ENCODE peak calls at places on chromosomes 3 and 15, in five cellular contexts. Q, X, A, F and N are unnamed samples.

GRCh38 chr15:83200589-83200988 is 7.0 kb downstream of the HDGFL3 start:
- DNase-seq in Q (no peak), X (no peak), A (no peak), F (no peak), N (no peak)

GRCh38 chr15:52803543-52804306 is 13.6 kb upstream of the ONECUT1 start:
- DNase-seq in Q (no peak), X (no peak), A (no peak), F (no peak), N (peak; percentile 47)

GRCh38 chr15:96342611-96343528 is 12.4 kb downstream of the NR2F2 start:
- DNase-seq in Q (no peak), X (no peak), A (no peak), F (no peak), N (peak; percentile 44)

GRCh38 chr3:3237979-3238378 is 58.5 kb upstream of the CRBN start:
- DNase-seq in Q (no peak), X (no peak), A (no peak), F (no peak), N (no peak)

GRCh38 chr3:44554626-44555592 is at the start of gene ZKSCAN7:
- DNase-seq in Q (no peak), X (peak; percentile 23), A (peak; percentile 37), F (no peak), N (peak; percentile 88)

GRCh38 chr3:61591300-61591699 is 29.9 kb downstream of the PTPRG start:
- DNase-seq in Q (no peak), X (no peak), A (no peak), F (no peak), N (no peak)

GRCh38 chr3:129576514-129577345 is 29.7 kb downstream of the PLXND1 start:
- DNase-seq in Q (no peak), X (no peak), A (peak; percentile 33), F (peak; percentile 35), N (no peak)

GRCh38 chr3:67688231-67688630 is 33.8 kb upstream of the SUCLG2 start:
- DNase-seq in Q (no peak), X (no peak), A (no peak), F (no peak), N (no peak)

GRCh38 chr15:68646751-68647150 is 68.0 kb downstream of the CORO2B start:
- DNase-seq in Q (no peak), X (no peak), A (no peak), F (no peak), N (no peak)

GRCh38 chr3:30227571-30228301 is 378.7 kb upstream of the TGFBR2 start:
- DNase-seq in Q (no peak), X (no peak), A (peak; percentile 85), F (no peak), N (no peak)

GRCh38 chr3:170098753-170099152 is 61.0 kb downstream of the GPR160 start:
- DNase-seq in Q (no peak), X (no peak), A (no peak), F (no peak), N (no peak)

GRCh38 chr3:194730369-194730768 is 44.7 kb downstream of the FAM43A start:
- DNase-seq in Q (no peak), X (no peak), A (no peak), F (no peak), N (peak; percentile 34)

GRCh38 chr3:43340403-43340802 is 54.1 kb downstream of the SNRK start:
- DNase-seq in Q (no peak), X (no peak), A (no peak), F (no peak), N (no peak)

GRCh38 chr3:50126287-50127211 is 28.6 kb upstream of the SEMA3F start:
- DNase-seq in Q (peak; percentile 35), X (no peak), A (peak; percentile 28), F (no peak), N (peak; percentile 53)

GRCh38 chr3:64354221-64354620 is 129.0 kb upstream of the PRICKLE2 start:
- DNase-seq in Q (no peak), X (no peak), A (no peak), F (no peak), N (no peak)

GRCh38 chr3:36786921-36787890 is 22.9 kb upstream of the DCLK3 start:
- DNase-seq in Q (no peak), X (no peak), A (no peak), F (no peak), N (no peak)

GRCh38 chr15:44289352-44289790 is 852 bp downstream of the GOLM2 start:
- DNase-seq in Q (no peak), X (no peak), A (no peak), F (no peak), N (no peak)

GRCh38 chr3:40505599-40506462 is at the start of gene ZNF620:
- DNase-seq in Q (peak; percentile 84), X (peak; percentile 75), A (peak; percentile 92), F (no peak), N (peak; percentile 96)

GRCh38 chr15:78492841-78493240 is 14.5 kb upstream of the HYKK start:
- DNase-seq in Q (no peak), X (no peak), A (no peak), F (no peak), N (no peak)

GRCh38 chr3:52986938-52987337 is 58.9 kb downstream of the SFMBT1 start:
- DNase-seq in Q (no peak), X (no peak), A (no peak), F (no peak), N (peak; percentile 57)

GRCh38 chr15:48682949-48683651 is 37.6 kb upstream of the FBN1 start:
- DNase-seq in Q (no peak), X (no peak), A (peak; percentile 55), F (no peak), N (no peak)

GRCh38 chr3:42517143-42517542 is 14.7 kb downstream of the VIPR1 start:
- DNase-seq in Q (no peak), X (no peak), A (no peak), F (no peak), N (no peak)

GRCh38 chr15:40314723-40315276 is 7.1 kb upstream of the PLCB2 start:
- DNase-seq in Q (no peak), X (no peak), A (no peak), F (no peak), N (no peak)

GRCh38 chr3:138687236-138687635 is 78.7 kb downstream of the FAIM start:
- DNase-seq in Q (no peak), X (no peak), A (no peak), F (no peak), N (no peak)

GRCh38 chr15:65307978-65308377 is 3.5 kb downstream of the RNU5B-1 start:
- DNase-seq in Q (no peak), X (no peak), A (no peak), F (no peak), N (no peak)

GRCh38 chr3:89957461-89957860 is 850.0 kb downstream of the EPHA3 start:
- DNase-seq in Q (no peak), X (no peak), A (no peak), F (no peak), N (no peak)

GRCh38 chr3:185823280-185824044 is 1.4 kb downstream of the IGF2BP2 start:
- DNase-seq in Q (peak; percentile 62), X (no peak), A (no peak), F (no peak), N (peak; percentile 62)

GRCh38 chr15:48975713-48976419 is 12.1 kb upstream of the SHC4 start:
- DNase-seq in Q (peak; percentile 84), X (peak; percentile 64), A (peak; percentile 65), F (no peak), N (peak; percentile 92)

GRCh38 chr15:48323294-48323693 is 7.9 kb upstream of the DUT start:
- DNase-seq in Q (no peak), X (no peak), A (no peak), F (no peak), N (no peak)

GRCh38 chr3:11678735-11679134 is 35.0 kb upstream of the VGLL4 start:
- DNase-seq in Q (no peak), X (no peak), A (no peak), F (no peak), N (no peak)

GRCh38 chr3:195441971-195442572 is 748 bp downstream of the ACAP2 start:
- DNase-seq in Q (peak; percentile 50), X (no peak), A (no peak), F (no peak), N (peak; percentile 65)

GRCh38 chr3:98726084-98726483 is 37.1 kb upstream of the ST3GAL6 start:
- DNase-seq in Q (no peak), X (no peak), A (no peak), F (no peak), N (no peak)

GRCh38 chr15:78992416-78993256 is 47.8 kb upstream of the CTSH start:
- DNase-seq in Q (no peak), X (no peak), A (no peak), F (no peak), N (no peak)

GRCh38 chr3:165078293-165078692 is at the start of gene SI:
- DNase-seq in Q (no peak), X (no peak), A (no peak), F (no peak), N (no peak)

DNA sequence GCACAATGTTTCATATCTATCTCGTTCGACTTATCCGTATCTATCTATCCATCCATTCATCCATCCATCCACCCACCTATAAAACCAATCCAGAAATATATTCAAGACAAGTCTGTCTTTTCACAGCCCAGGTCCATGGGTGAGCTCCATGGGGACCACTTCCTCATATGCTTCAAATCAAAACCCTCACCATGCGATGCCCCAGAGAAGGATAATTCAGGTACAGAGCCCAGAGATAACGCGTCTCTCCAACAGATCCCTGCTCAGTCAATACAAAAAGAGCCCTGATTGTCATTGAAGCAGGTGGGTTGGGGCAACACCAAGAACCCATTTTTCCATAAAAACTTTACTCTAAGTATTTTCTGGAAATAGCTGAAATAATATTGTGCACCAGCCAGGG is 47.2 kb downstream of the PCSK6 start:
- DNase-seq in Q (no peak), X (no peak), A (no peak), F (no peak), N (no peak)
- TF ChIP-seq CREB1 in Q (no peak), X (no peak), A (no peak), F (no peak), N (no peak)

GRCh38 chr15:31252386-31252785 is 74.2 kb upstream of the KLF13 start:
- DNase-seq in Q (no peak), X (no peak), A (no peak), F (no peak), N (no peak)
- TF ChIP-seq CTCF in Q (no peak), X (no peak), A (no peak), F (no peak), N (no peak)

GRCh38 chr3:8416965-8417364 is 84.7 kb upstream of the LMCD1 start:
- DNase-seq in Q (peak; percentile 38), X (no peak), A (no peak), F (no peak), N (peak; percentile 49)
- H3K4me3 ChIP-seq in Q (no peak overlapping the region), X (no peak overlapping the region), A (no peak overlapping the region), F (no peak overlapping the region), N (no peak overlapping the region)

GRCh38 chr3:157502916-157503620 is at the start of gene VEPH1:
- DNase-seq in Q (no peak), X (no peak), A (no peak), F (no peak), N (peak; percentile 43)
- TF ChIP-seq CREB1 in Q (no peak), X (no peak), A (no peak), F (no peak), N (no peak)

DNA sequence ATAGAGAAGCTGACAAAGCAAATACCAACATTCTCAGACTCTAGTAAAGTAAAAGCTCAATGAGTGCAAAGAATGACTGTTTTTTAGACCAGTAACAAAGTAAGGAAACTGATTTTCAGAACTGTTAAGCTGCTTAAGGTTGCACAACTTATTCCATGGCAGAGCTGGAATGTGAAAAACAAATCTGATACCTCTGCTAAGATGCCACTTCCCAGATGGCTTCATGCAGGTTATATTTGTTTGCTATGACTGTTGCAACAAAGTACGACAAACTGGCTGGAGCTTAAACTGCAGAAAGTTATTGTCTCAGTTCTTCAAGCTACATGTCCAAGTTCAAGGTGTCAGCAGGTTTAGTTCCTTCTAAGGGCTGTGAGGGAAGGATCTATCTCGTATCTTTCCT is 354.8 kb downstream of the RSL24D1 start:
- DNase-seq in Q (no peak), X (no peak), A (no peak), F (no peak), N (no peak)
- TF ChIP-seq CTCF in Q (no peak), X (no peak), A (no peak), F (no peak), N (no peak)